ENCODE peak calls at places on chromosome 9, in five cellular contexts. M, D, E, N and U are unnamed samples.

GRCh38 chr9:70324963-70325362 is 66.2 kb downstream of the SMC5 start:
- DNase-seq in D (no peak), N (no peak), E (peak), M (no peak), U (no peak)

GRCh38 chr9:93899609-93900435 is 55.3 kb downstream of the BARX1 start:
- DNase-seq in E (no peak), D (no peak), M (peak), N (no peak), U (no peak)

GRCh38 chr9:99266136-99267023 is 44.3 kb downstream of the SEC61B start:
- DNase-seq in D (peak), N (peak), M (peak), E (peak), U (peak)

GRCh38 chr9:37198831-37199230 is 78.5 kb downstream of the ZCCHC7 start:
- DNase-seq in N (no peak), E (no peak), M (no peak), D (no peak), U (no peak)

GRCh38 chr9:92333288-92333634 is 7.5 kb downstream of the CENPP start:
- DNase-seq in E (no peak), D (no peak), N (no peak), M (no peak), U (no peak)

GRCh38 chr9:121735065-121735791 is 83.8 kb downstream of the DAB2IP start:
- DNase-seq in N (no peak), M (no peak), E (peak), D (peak), U (peak)

GRCh38 chr9:2367970-2368369 is 253.6 kb upstream of the VLDLR start:
- DNase-seq in E (no peak), D (peak), N (no peak), M (no peak), U (no peak)

GRCh38 chr9:121735792-121736130 is 84.3 kb downstream of the DAB2IP start:
- DNase-seq in N (no peak), M (no peak), D (no peak), E (no peak), U (no peak)

GRCh38 chr9:130681769-130682489 is 11.7 kb upstream of the EXOSC2 start:
- DNase-seq in E (no peak), M (no peak), N (peak), D (peak), U (peak)

GRCh38 chr9:17859228-17859627 is 280.4 kb downstream of the SH3GL2 start:
- DNase-seq in N (no peak), M (no peak), E (no peak), D (no peak), U (no peak)

GRCh38 chr9:77022783-77023440 is 3.5 kb downstream of the FOXB2 start:
- DNase-seq in M (no peak), N (no peak), E (no peak), D (no peak), U (no peak)

GRCh38 chr9:76456202-76456926 is 2.6 kb upstream of the GCNT1 start:
- DNase-seq in E (peak), D (peak), M (no peak), N (peak), U (peak)

GRCh38 chr9:76987594-76988200 is 31.8 kb upstream of the FOXB2 start:
- DNase-seq in N (no peak), M (no peak), E (peak), D (peak), U (peak)

GRCh38 chr9:30504502-30504905 is 1879.9 kb upstream of the ACO1 start:
- DNase-seq in M (no peak), N (no peak), E (no peak), D (no peak), U (no peak)

GRCh38 chr9:127049581-127049980 is 72.9 kb downstream of the ANGPTL2 start:
- DNase-seq in N (no peak), M (no peak), D (no peak), E (peak), U (no peak)

GRCh38 chr9:21964925-21965385 is 29.2 kb downstream of the CDKN2A start:
- DNase-seq in M (no peak), N (peak), E (peak), D (no peak), U (no peak)

GRCh38 chr9:99411479-99412100 is 189.5 kb downstream of the SEC61B start:
- DNase-seq in M (no peak), E (no peak), N (no peak), D (no peak), U (no peak)

GRCh38 chr9:111730937-111731567 is 63.7 kb downstream of the SHOC1 start:
- DNase-seq in E (peak), D (peak), M (no peak), N (no peak), U (no peak)

GRCh38 chr9:91929331-91929730 is 20.7 kb downstream of the ROR2 start:
- DNase-seq in M (no peak), N (no peak), D (no peak), E (no peak), U (no peak)